ENCODE peak calls at places on chromosomes 6 and 20, in eight cellular contexts. F, G, E, Y, U, K, V and M are unnamed samples.

GRCh38 chr6:7725849-7726415 is at the start of gene BMP6:
- DNase-seq in F (peak; percentile 71), G (peak; percentile 36), E (peak; percentile 93), Y (peak; percentile 17), U (peak; percentile 84), K (peak; percentile 72), V (peak; percentile 46), M (no peak)

GRCh38 chr6:25181923-25182322 is 97.3 kb upstream of the CARMIL1 start:
- DNase-seq in F (no peak), G (no peak), E (no peak), Y (no peak), U (no peak), K (no peak), V (no peak), M (no peak)

GRCh38 chr6:13409991-13410390 is 77.4 kb downstream of the GFOD1 start:
- DNase-seq in F (peak; percentile 21), G (no peak), E (peak; percentile 11), Y (no peak), U (no peak), K (no peak), V (no peak), M (no peak)

GRCh38 chr6:146972526-146972925 is 231.7 kb upstream of the STXBP5 start:
- DNase-seq in F (no peak), G (no peak), E (no peak), Y (no peak), U (no peak), K (no peak), V (no peak), M (no peak)

GRCh38 chr6:12353731-12354130 is 63.6 kb downstream of the EDN1 start:
- DNase-seq in F (no peak), G (no peak), E (no peak), Y (no peak), U (no peak), K (no peak), V (no peak), M (no peak)

GRCh38 chr6:143959865-143960264 is 48.2 kb downstream of the PLAGL1 start:
- DNase-seq in F (no peak), G (no peak), E (no peak), Y (no peak), U (no peak), K (no peak), V (no peak), M (no peak)

GRCh38 chr6:128131566-128131965 is 230.7 kb upstream of the THEMIS start:
- DNase-seq in F (no peak), G (no peak), E (no peak), Y (no peak), U (no peak), K (no peak), V (no peak), M (no peak)

GRCh38 chr6:30483677-30484279 is 5.5 kb upstream of the HLA-E start:
- DNase-seq in F (peak; percentile 62), G (no peak), E (no peak), Y (no peak), U (no peak), K (no peak), V (peak; percentile 22), M (no peak)

GRCh38 chr20:36666181-36666740 is 20.3 kb upstream of the SLA2 start:
- DNase-seq in F (peak; percentile 1), G (no peak), E (no peak), Y (no peak), U (no peak), K (no peak), V (no peak), M (no peak)

GRCh38 chr6:41568585-41569384 is 22.6 kb downstream of the FOXP4 start:
- DNase-seq in F (no peak), G (no peak), E (no peak), Y (no peak), U (no peak), K (no peak), V (no peak), M (no peak)

GRCh38 chr20:41004561-41005360 is 23.9 kb upstream of the TOP1 start:
- DNase-seq in F (no peak), G (no peak), E (no peak), Y (no peak), U (peak; percentile 12), K (no peak), V (no peak), M (no peak)

GRCh38 chr20:4227085-4227821 is 211.9 kb upstream of the RNF24 start:
- DNase-seq in F (peak; percentile 52), G (no peak), E (no peak), Y (no peak), U (no peak), K (no peak), V (no peak), M (no peak)

GRCh38 chr6:157823523-157824370 is 701 bp downstream of the SNX9 start:
- DNase-seq in F (peak; percentile 66), G (peak; percentile 56), E (no peak), Y (peak; percentile 59), U (no peak), K (no peak), V (no peak), M (no peak)

GRCh38 chr6:84046755-84047154 is 13.2 kb downstream of the MRAP2 start:
- DNase-seq in F (no peak), G (no peak), E (no peak), Y (no peak), U (no peak), K (no peak), V (no peak), M (no peak)

GRCh38 chr20:42130810-42131596 is 512.8 kb upstream of the CHD6 start:
- DNase-seq in F (no peak), G (no peak), E (no peak), Y (no peak), U (no peak), K (no peak), V (no peak), M (no peak)

GRCh38 chr6:52596371-52597028 is 19.6 kb upstream of the TRAM2 start:
- DNase-seq in F (peak; percentile 73), G (no peak), E (no peak), Y (no peak), U (no peak), K (peak; percentile 9), V (no peak), M (peak; percentile 32)

GRCh38 chr6:168607272-168608112 is 166.5 kb downstream of the SMOC2 start:
- DNase-seq in F (no peak), G (no peak), E (no peak), Y (no peak), U (peak; percentile 26), K (no peak), V (no peak), M (no peak)

GRCh38 chr6:11083491-11083890 is 10.1 kb upstream of the SMIM13 start:
- DNase-seq in F (peak; percentile 48), G (no peak), E (no peak), Y (no peak), U (no peak), K (no peak), V (no peak), M (no peak)

GRCh38 chr6:134821397-134821796 is 128.5 kb downstream of the ALDH8A1 start:
- DNase-seq in F (no peak), G (no peak), E (no peak), Y (no peak), U (no peak), K (no peak), V (no peak), M (no peak)

GRCh38 chr20:19777981-19778380 is 19.9 kb downstream of the RIN2 start:
- DNase-seq in F (no peak), G (no peak), E (no peak), Y (no peak), U (no peak), K (no peak), V (no peak), M (no peak)

GRCh38 chr20:63264519-63264918 is 8.1 kb upstream of the ARFGAP1 start:
- DNase-seq in F (no peak), G (no peak), E (no peak), Y (no peak), U (peak; percentile 12), K (no peak), V (no peak), M (no peak)

GRCh38 chr6:17574871-17575560 is 25.1 kb upstream of the FAM8A1 start:
- DNase-seq in F (peak; percentile 78), G (no peak), E (no peak), Y (no peak), U (no peak), K (no peak), V (no peak), M (no peak)

GRCh38 chr20:40331699-40332098 is 357.3 kb downstream of the MAFB start:
- DNase-seq in F (no peak), G (no peak), E (no peak), Y (no peak), U (no peak), K (no peak), V (no peak), M (no peak)

GRCh38 chr6:168514216-168514615 is 73.2 kb downstream of the SMOC2 start:
- DNase-seq in F (no peak), G (no peak), E (no peak), Y (no peak), U (no peak), K (no peak), V (no peak), M (no peak)

GRCh38 chr6:30885999-30886896 is 1.9 kb downstream of the DDR1 start:
- DNase-seq in F (peak; percentile 66), G (no peak), E (peak; percentile 87), Y (no peak), U (peak; percentile 60), K (peak; percentile 76), V (no peak), M (peak; percentile 96)

GRCh38 chr6:33208089-33208967 is at the start of gene RING1:
- DNase-seq in F (peak; percentile 61), G (peak; percentile 85), E (peak; percentile 96), Y (peak; percentile 82), U (peak; percentile 86), K (peak; percentile 81), V (peak; percentile 79), M (no peak)

GRCh38 chr20:32052792-32053362 is 835 bp downstream of the HCK start:
- DNase-seq in F (no peak), G (no peak), E (peak; percentile 93), Y (no peak), U (no peak), K (no peak), V (peak; percentile 80), M (no peak)

GRCh38 chr20:58293453-58293852 is 16.1 kb upstream of the RAB22A start:
- DNase-seq in F (no peak), G (no peak), E (no peak), Y (no peak), U (no peak), K (peak; percentile 7), V (no peak), M (no peak)

GRCh38 chr20:10061641-10062040 is 26.9 kb downstream of the ANKEF1 start:
- DNase-seq in F (no peak), G (no peak), E (no peak), Y (no peak), U (no peak), K (no peak), V (no peak), M (no peak)

GRCh38 chr6:76818451-76818850 is 644.8 kb downstream of the HTR1B start:
- DNase-seq in F (no peak), G (no peak), E (no peak), Y (no peak), U (no peak), K (no peak), V (no peak), M (no peak)

GRCh38 chr6:150025201-150025917 is at the start of gene RAET1L:
- DNase-seq in F (peak; percentile 24), G (no peak), E (peak; percentile 89), Y (no peak), U (no peak), K (no peak), V (no peak), M (no peak)

GRCh38 chr20:38001981-38002380 is 31.3 kb downstream of the TTI1 start:
- DNase-seq in F (peak; percentile 65), G (no peak), E (no peak), Y (no peak), U (no peak), K (no peak), V (no peak), M (no peak)

GRCh38 chr6:160101262-160102205 is 20.1 kb upstream of the SLC22A1 start:
- DNase-seq in F (peak; percentile 2), G (no peak), E (no peak), Y (no peak), U (no peak), K (no peak), V (no peak), M (no peak)

GRCh38 chr6:39934060-39934757 is at the start of gene MOCS1:
- DNase-seq in F (peak; percentile 40), G (no peak), E (peak; percentile 95), Y (no peak), U (peak; percentile 87), K (peak; percentile 86), V (no peak), M (no peak)